ENCODE peak calls at places on chromosomes 13 and 19, in eight cellular contexts. Y is omental fat pad; L is NCI-H226; B is esophagus squamous epithelium; W is lower leg skin; N is T-helper 2 cell treated with Interferon-gamma antibody and Interleukin-4, amounts not matched to agents 5 μg/mL and 100 μg/mL, for 36 hours; K is Calu3; T is mucosa of gallbladder. E is an unnamed sample.

GRCh38 chr19:5891938-5892771 is 11.4 kb downstream of the NDUFA11 start:
- DNase-seq in Y (no peak), L (no peak), B (no peak), W (no peak), N (no peak), K (peak), T (peak), E (no peak)

GRCh38 chr13:27953671-27954405 is 15.3 kb downstream of the CDX2 start:
- DNase-seq in Y (no peak), L (peak), B (no peak), W (peak), N (peak), K (peak), T (peak), E (peak)

GRCh38 chr19:12984143-12984627 is 11.1 kb upstream of the NFIX start:
- DNase-seq in Y (no peak), L (no peak), B (no peak), W (no peak), N (no peak), K (no peak), T (no peak), E (no peak)

GRCh38 chr19:48812094-48812929 is 1.5 kb upstream of the BCAT2 start:
- DNase-seq in Y (peak), L (peak), B (peak), W (peak), N (peak), K (peak), T (peak), E (peak)

GRCh38 chr19:43983912-43984686 is at the start of gene ZNF155:
- DNase-seq in Y (peak), L (peak), B (peak), W (peak), N (peak), K (peak), T (peak), E (peak)

GRCh38 chr19:4580021-4580901 is 20.8 kb upstream of the SEMA6B start:
- DNase-seq in Y (no peak), L (peak), B (no peak), W (no peak), N (no peak), K (no peak), T (no peak), E (no peak)

GRCh38 chr13:42981317-42981716 is 10.7 kb downstream of the EPSTI1 start:
- DNase-seq in Y (no peak), L (peak), B (no peak), W (no peak), N (no peak), K (no peak), T (no peak), E (no peak)

GRCh38 chr13:48000559-48001126 is 430 bp downstream of the SUCLA2 start:
- DNase-seq in Y (no peak), L (no peak), B (no peak), W (no peak), N (no peak), K (peak), T (peak), E (no peak)

GRCh38 chr13:94464771-94465170 is 14.7 kb downstream of the DCT start:
- DNase-seq in Y (no peak), L (peak), B (no peak), W (peak), N (peak), K (no peak), T (no peak), E (no peak)

GRCh38 chr13:67146523-67147130 is 83.5 kb downstream of the PCDH9 start:
- DNase-seq in Y (no peak), L (no peak), B (no peak), W (no peak), N (no peak), K (no peak), T (no peak), E (no peak)

GRCh38 chr13:53150568-53150967 is 122.0 kb downstream of the OLFM4 start:
- DNase-seq in Y (no peak), L (peak), B (no peak), W (no peak), N (no peak), K (no peak), T (no peak), E (no peak)

GRCh38 chr19:40815223-40815622 is 16.2 kb downstream of the EGLN2 start:
- DNase-seq in Y (no peak), L (no peak), B (no peak), W (no peak), N (no peak), K (no peak), T (no peak), E (no peak)

GRCh38 chr13:50376895-50377575 is 361.8 kb downstream of the KCNRG start:
- DNase-seq in Y (no peak), L (no peak), B (no peak), W (no peak), N (no peak), K (peak), T (no peak), E (no peak)

GRCh38 chr19:30350995-30351394 is 21.2 kb upstream of the ZNF536 start:
- DNase-seq in Y (no peak), L (no peak), B (no peak), W (no peak), N (no peak), K (no peak), T (no peak), E (no peak)

GRCh38 chr19:49669511-49669910 is 3.8 kb downstream of the BCL2L12 start:
- DNase-seq in Y (no peak), L (no peak), B (no peak), W (no peak), N (no peak), K (no peak), T (no peak), E (no peak)

GRCh38 chr13:37109080-37109678 is 3.7 kb upstream of the CSNK1A1L start:
- DNase-seq in Y (no peak), L (no peak), B (no peak), W (no peak), N (no peak), K (peak), T (no peak), E (no peak)

GRCh38 chr13:30355839-30356238 is 48.5 kb upstream of the KATNAL1 start:
- DNase-seq in Y (no peak), L (no peak), B (no peak), W (no peak), N (no peak), K (no peak), T (no peak), E (no peak)

GRCh38 chr19:953501-954271 is 27.9 kb downstream of the ARID3A start:
- DNase-seq in Y (no peak), L (no peak), B (no peak), W (no peak), N (no peak), K (no peak), T (no peak), E (no peak)

GRCh38 chr13:23918208-23918607 is 20.9 kb upstream of the C1QTNF9B start:
- DNase-seq in Y (no peak), L (no peak), B (no peak), W (no peak), N (no peak), K (no peak), T (no peak), E (no peak)

GRCh38 chr19:33348301-33349010 is 25.1 kb upstream of the CEBPG start:
- DNase-seq in Y (no peak), L (no peak), B (no peak), W (peak), N (no peak), K (no peak), T (no peak), E (no peak)

GRCh38 chr19:1624458-1624857 is 19.2 kb upstream of the UQCR11 start:
- DNase-seq in Y (no peak), L (peak), B (no peak), W (no peak), N (peak), K (no peak), T (peak), E (peak)

GRCh38 chr13:23709521-23709920 is 139.3 kb downstream of the TNFRSF19 start:
- DNase-seq in Y (no peak), L (no peak), B (no peak), W (no peak), N (no peak), K (peak), T (no peak), E (no peak)

GRCh38 chr19:58439576-58440554 is at the start of gene ZNF132:
- DNase-seq in Y (peak), L (peak), B (peak), W (peak), N (peak), K (no peak), T (peak), E (peak)

GRCh38 chr13:21079206-21079605 is 17.8 kb upstream of the LATS2 start:
- DNase-seq in Y (no peak), L (no peak), B (no peak), W (no peak), N (no peak), K (no peak), T (no peak), E (no peak)

GRCh38 chr19:7342143-7342542 is 6.6 kb upstream of the ARHGEF18 start:
- DNase-seq in Y (no peak), L (no peak), B (no peak), W (peak), N (no peak), K (no peak), T (no peak), E (no peak)